ENCODE peak calls at places on chromosomes 5 and 9, in six cellular contexts. V, T, A, H, P and Q are unnamed samples. For H3K4me1, the result is how much of the 10 kb centered on the place peaks cover.

GRCh38 chr5:145324767-145325479 is 510.2 kb downstream of the PRELID2 start:
- DNase-seq in V (no peak), T (no peak), A (no peak), H (no peak), P (no peak), Q (no peak)

GRCh38 chr9:137787376-137787775 is 90.2 kb upstream of the CACNA1B start:
- DNase-seq in V (no peak), T (no peak), A (no peak), H (no peak), P (no peak), Q (no peak)

GRCh38 chr5:65728219-65728618 is 6.2 kb downstream of the NLN start:
- DNase-seq in V (no peak), T (no peak), A (no peak), H (no peak), P (no peak), Q (no peak)

GRCh38 chr5:113170707-113171106 is 194.1 kb downstream of the DCP2 start:
- DNase-seq in V (no peak), T (no peak), A (no peak), H (no peak), P (no peak), Q (no peak)

GRCh38 chr5:153782589-153783238 is 256.0 kb downstream of the FAM114A2 start:
- DNase-seq in V (no peak), T (no peak), A (no peak), H (peak), P (no peak), Q (no peak)

GRCh38 chr9:69471433-69471832 is 146.4 kb downstream of the ENTREP1 start:
- DNase-seq in V (no peak), T (no peak), A (no peak), H (no peak), P (no peak), Q (no peak)

GRCh38 chr5:1050449-1051365 is 42.1 kb downstream of the NKD2 start:
- DNase-seq in V (no peak), T (peak), A (no peak), H (no peak), P (no peak), Q (no peak)

GRCh38 chr5:106380736-106381135 is 1290.0 kb downstream of the EFNA5 start:
- DNase-seq in V (no peak), T (no peak), A (no peak), H (no peak), P (no peak), Q (no peak)

GRCh38 chr5:122775713-122776084 is 819 bp downstream of the SNX2 start:
- DNase-seq in V (no peak), T (peak), A (no peak), H (no peak), P (no peak), Q (no peak)

GRCh38 chr9:126616521-126616976 is 2.8 kb downstream of the LMX1B start:
- DNase-seq in V (no peak), T (peak), A (no peak), H (no peak), P (no peak), Q (no peak)

GRCh38 chr5:130398825-130399224 is 494.6 kb downstream of the CHSY3 start:
- DNase-seq in V (no peak), T (no peak), A (no peak), H (no peak), P (no peak), Q (no peak)

GRCh38 chr9:113343732-113344231 is 3.7 kb upstream of the WDR31 start:
- DNase-seq in V (no peak), T (peak), A (peak), H (no peak), P (no peak), Q (no peak)

GRCh38 chr9:89864257-89864656 is 259.4 kb downstream of the GADD45G start:
- DNase-seq in V (no peak), T (no peak), A (no peak), H (no peak), P (no peak), Q (no peak)

GRCh38 chr5:80964919-80965318 is 4.8 kb downstream of the RASGRF2 start:
- DNase-seq in V (no peak), T (no peak), A (no peak), H (no peak), P (no peak), Q (no peak)

GRCh38 chr5:80962630-80963520 is 2.7 kb downstream of the RASGRF2 start:
- DNase-seq in V (no peak), T (no peak), A (no peak), H (no peak), P (no peak), Q (no peak)

GRCh38 chr5:80963521-80963895 is 3.3 kb downstream of the RASGRF2 start:
- DNase-seq in V (no peak), T (no peak), A (no peak), H (no peak), P (no peak), Q (no peak)

GRCh38 chr5:80964491-80964890 is 4.3 kb downstream of the RASGRF2 start:
- DNase-seq in V (no peak), T (no peak), A (peak), H (no peak), P (no peak), Q (no peak)

GRCh38 chr5:80963966-80964481 is 3.9 kb downstream of the RASGRF2 start:
- DNase-seq in V (no peak), T (no peak), A (no peak), H (no peak), P (no peak), Q (no peak)
- TF ChIP-seq SIN3A in V (no peak), T (no peak), A (no peak), H (no peak), P (no peak), Q (no peak)

DNA sequence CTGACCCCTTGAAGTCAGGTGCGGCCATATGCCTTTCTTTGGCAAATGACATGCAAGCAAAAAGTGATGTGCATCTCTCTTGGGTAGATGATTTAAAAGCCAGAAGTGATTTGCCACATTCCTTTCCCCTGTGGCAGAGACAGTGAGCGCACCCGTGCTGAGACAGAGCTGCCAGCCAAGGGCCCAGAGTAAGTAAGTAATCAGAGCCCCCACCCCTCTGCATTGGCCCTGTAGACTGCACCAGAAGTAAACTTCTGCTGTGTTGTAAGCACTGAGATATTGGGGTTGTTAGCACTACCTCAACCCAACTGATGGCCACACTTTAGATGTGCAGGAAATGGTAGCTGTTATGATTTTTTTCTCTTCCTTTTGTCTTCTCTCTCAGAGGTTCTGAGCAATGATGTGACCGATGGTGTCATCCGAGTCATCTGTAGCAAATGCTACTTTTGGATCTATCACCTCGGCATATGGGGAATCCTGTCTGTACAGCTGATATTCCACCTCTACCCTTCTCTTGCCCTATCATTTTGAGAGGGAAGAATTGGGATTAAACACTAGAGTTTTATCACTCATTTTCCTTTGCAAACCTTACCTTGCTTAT is 58.0 kb downstream of the DOCK2 start:
- DNase-seq in V (no peak), T (no peak), A (no peak), H (no peak), P (no peak), Q (no peak)
- H3K4me1 ChIP-seq in V (under half), T (under half), A (under half), H (under half), P (under half), Q (under half)

GRCh38 chr5:150163547-150164059 is 3.0 kb upstream of the CDX1 start:
- DNase-seq in V (no peak), T (no peak), A (no peak), H (no peak), P (peak), Q (no peak)
- TF ChIP-seq SIN3A in V (no peak), T (no peak), A (no peak), H (no peak), P (no peak), Q (no peak)

GRCh38 chr5:173645437-173645807 is 29.0 kb upstream of the BOD1 start:
- DNase-seq in V (no peak), T (no peak), A (peak), H (peak), P (no peak), Q (no peak)

GRCh38 chr5:173644700-173645436 is 28.4 kb upstream of the BOD1 start:
- DNase-seq in V (no peak), T (no peak), A (no peak), H (no peak), P (no peak), Q (no peak)

GRCh38 chr5:173642191-173642816 is 25.9 kb upstream of the BOD1 start:
- DNase-seq in V (no peak), T (no peak), A (no peak), H (no peak), P (no peak), Q (no peak)

GRCh38 chr5:173642895-173643481 is 26.5 kb upstream of the BOD1 start:
- DNase-seq in V (no peak), T (no peak), A (no peak), H (no peak), P (no peak), Q (no peak)

DNA sequence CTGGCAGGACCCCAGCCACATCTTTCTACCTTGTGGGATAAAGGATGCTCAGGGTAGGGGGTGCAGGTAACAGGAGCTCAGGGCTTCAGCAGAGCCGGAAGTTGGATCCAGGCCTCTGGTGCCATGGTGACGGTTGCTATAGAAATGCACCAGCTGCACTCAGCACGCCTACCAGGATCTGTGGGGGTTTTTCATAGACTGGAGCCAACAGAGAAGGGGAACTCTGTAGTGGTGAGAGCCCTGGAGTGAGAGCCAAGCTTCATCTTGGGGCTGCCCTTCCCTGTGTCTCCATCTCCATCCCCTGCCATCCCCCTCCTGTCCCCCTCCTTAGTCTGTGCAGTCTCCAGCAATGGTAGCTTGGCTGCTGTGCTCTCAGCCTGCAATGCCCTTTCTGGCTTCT is 27.5 kb upstream of the BOD1 start:
- DNase-seq in V (peak), T (peak), A (no peak), H (no peak), P (no peak), Q (no peak)
- H3K4me1 ChIP-seq in V (under half), T (under half), A (half or more), H (under half), P (under half), Q (under half)

GRCh38 chr9:25935188-25935587 is 256.9 kb upstream of the TUSC1 start:
- DNase-seq in V (no peak), T (no peak), A (no peak), H (no peak), P (no peak), Q (no peak)
- TF ChIP-seq SIN3A in V (no peak), T (no peak), A (no peak), H (no peak), P (no peak), Q (no peak)